ENCODE peak calls at places on chromosomes 6 and 20, in seven cellular contexts. T is neural progenitor cell, U is ovary, G is tibial nerve, X is hepatocyte, C is Peyer's patch, V is adrenal gland. M is an unnamed sample.

GRCh38 chr6:6614965-6615304 is 26.4 kb downstream of the LY86 start:
- DNase-seq in C (no peak), T (no peak), U (no peak), X (no peak), G (no peak), V (no peak), M (no peak)

GRCh38 chr6:167828325-167828956 is 1.7 kb downstream of the AFDN start:
- DNase-seq in U (no peak), T (no peak), V (no peak), C (no peak), G (no peak), X (no peak), M (no peak)

GRCh38 chr6:36418558-36418957 is 24.1 kb downstream of the PXT1 start:
- DNase-seq in U (no peak), V (no peak), T (no peak), C (no peak), X (no peak), G (no peak), M (no peak)

GRCh38 chr6:137795510-137795909 is 71.5 kb upstream of the TNFAIP3 start:
- DNase-seq in C (no peak), U (no peak), X (no peak), T (no peak), V (no peak), G (no peak), M (no peak)

GRCh38 chr6:57327311-57327710 is 9.9 kb downstream of the PRIM2 start:
- DNase-seq in V (no peak), T (no peak), X (no peak), G (no peak), U (no peak), C (no peak), M (no peak)

GRCh38 chr6:169312658-169313346 is 59.2 kb upstream of the THBS2 start:
- DNase-seq in T (no peak), U (peak; percentile 58), C (no peak), X (no peak), G (no peak), V (no peak), M (no peak)

GRCh38 chr6:26659042-26659359 is 545 bp downstream of the ZNF322 start:
- DNase-seq in U (no peak), X (no peak), T (no peak), C (no peak), G (no peak), V (no peak), M (no peak)

GRCh38 chr6:142833054-142833453 is 111.9 kb downstream of the HIVEP2 start:
- DNase-seq in G (no peak), V (no peak), C (no peak), U (no peak), X (no peak), T (no peak), M (peak; percentile 97)

GRCh38 chr6:26223677-26224546 is 136.7 kb downstream of the HFE start:
- DNase-seq in V (peak; percentile 92), G (no peak), U (peak; percentile 72), C (peak; percentile 77), X (peak; percentile 93), T (peak; percentile 87), M (peak; percentile 89)

GRCh38 chr20:45927071-45927878 is 7.2 kb upstream of the PCIF1 start:
- DNase-seq in T (no peak), X (no peak), U (no peak), G (no peak), V (no peak), C (no peak), M (no peak)

GRCh38 chr6:76677017-76677416 is 604.6 kb upstream of the IMPG1 start:
- DNase-seq in V (no peak), X (no peak), C (no peak), G (no peak), T (no peak), U (no peak), M (no peak)

GRCh38 chr6:35365599-35366596 is 23.5 kb downstream of the PPARD start:
- DNase-seq in G (no peak), X (no peak), T (no peak), C (no peak), V (no peak), U (no peak), M (no peak)

GRCh38 chr20:7214081-7214740 is 446.7 kb downstream of the BMP2 start:
- DNase-seq in V (no peak), G (no peak), C (no peak), T (peak; percentile 62), X (no peak), U (no peak), M (no peak)

GRCh38 chr6:22651731-22652130 is 82.4 kb downstream of the HDGFL1 start:
- DNase-seq in G (no peak), V (no peak), X (no peak), T (no peak), C (no peak), U (no peak), M (no peak)

GRCh38 chr20:63739129-63740069 is at the start of gene SLC2A4RG:
- DNase-seq in T (peak; percentile 96), X (peak; percentile 96), C (peak; percentile 75), G (peak; percentile 69), V (peak; percentile 78), U (peak; percentile 84), M (no peak)

GRCh38 chr20:63741354-63741675 is 1.7 kb downstream of the SLC2A4RG start:
- DNase-seq in U (no peak), X (no peak), G (no peak), C (no peak), V (no peak), T (no peak), M (no peak)

GRCh38 chr20:63740070-63740500 is 509 bp downstream of the SLC2A4RG start:
- DNase-seq in X (peak; percentile 86), T (peak; percentile 85), G (no peak), C (peak; percentile 42), U (peak; percentile 68), V (no peak), M (no peak)

GRCh38 chr20:63741676-63742380 is 2.3 kb downstream of the SLC2A4RG start:
- DNase-seq in C (no peak), X (no peak), V (no peak), G (no peak), T (no peak), U (peak; percentile 44), M (no peak)

DNA sequence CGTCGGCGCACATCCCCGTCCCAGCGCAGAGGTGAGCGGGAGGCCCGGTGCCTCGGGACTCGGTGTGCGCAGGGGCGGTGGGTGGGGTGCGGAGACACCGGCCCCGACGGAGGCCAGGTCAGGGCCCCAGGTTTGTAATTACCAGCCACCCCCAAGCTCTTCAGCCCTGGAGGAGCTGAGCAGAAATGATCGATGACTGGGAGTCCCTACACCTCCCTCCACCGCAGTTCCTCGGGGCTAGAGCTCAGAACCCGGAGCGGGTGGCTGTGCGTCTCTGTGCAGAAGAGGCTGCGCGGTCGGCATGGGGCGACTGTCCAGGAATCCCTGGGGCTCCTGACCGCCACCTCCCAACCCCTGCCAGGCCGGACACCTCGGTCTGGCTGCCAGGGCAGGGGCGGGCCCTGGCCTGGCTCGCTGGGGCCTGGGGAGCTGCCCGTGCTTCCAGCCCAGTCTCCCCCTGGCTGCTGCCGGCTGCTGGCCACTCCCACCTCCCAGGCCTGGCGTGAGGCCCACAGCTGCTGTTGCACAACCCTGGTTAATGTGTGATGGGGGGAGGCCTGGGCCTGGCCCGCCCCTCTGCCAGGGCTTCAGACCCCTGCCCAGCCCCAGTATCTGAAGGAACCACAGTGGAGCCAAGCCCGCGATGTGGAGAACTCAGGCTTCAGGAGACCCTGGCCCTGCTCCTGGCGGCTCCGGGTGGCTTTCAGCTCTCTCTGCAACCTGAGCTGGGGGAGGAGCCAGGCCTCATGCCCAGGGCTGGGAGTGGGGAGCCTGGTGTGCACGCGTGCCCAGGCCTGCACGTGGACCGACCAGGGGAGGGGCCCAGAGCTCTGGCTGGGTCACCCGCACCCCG is 1.2 kb downstream of the SLC2A4RG start:
- DNase-seq in V (peak; percentile 96), T (peak; percentile 83), C (peak; percentile 51), U (peak; percentile 98), G (peak; percentile 94), X (peak; percentile 95), M (peak; percentile 76)
- TF ChIP-seq CTCF in V (no peak), T (no peak), C (no peak), U (no peak), G (peak; percentile 39), X (peak; percentile 20), M (peak; percentile 43)

GRCh38 chr20:47095690-47096089 is 201.0 kb downstream of the EYA2 start:
- DNase-seq in T (no peak), G (no peak), V (no peak), U (no peak), C (no peak), X (no peak), M (no peak)
- H3K36me3 ChIP-seq in T (no peaks in the 10 kb centered on the region), G (no peaks in the 10 kb centered on the region), V (no peaks in the 10 kb centered on the region), U (no peaks in the 10 kb centered on the region), C (no peaks in the 10 kb centered on the region), X (no peaks in the 10 kb centered on the region), M (no peaks in the 10 kb centered on the region)

GRCh38 chr6:21596379-21597242 is 3.1 kb downstream of the SOX4 start:
- DNase-seq in G (no peak), X (peak; percentile 57), T (peak; percentile 71), U (peak; percentile 67), V (peak; percentile 67), C (peak; percentile 22), M (peak; percentile 32)
- TF ChIP-seq CTCF in G (peak; percentile 64), X (peak; percentile 62), T (peak; percentile 64), U (peak; percentile 49), V (peak; percentile 38), C (peak; percentile 53), M (peak; percentile 39)

GRCh38 chr20:47262008-47262364 is 94.5 kb downstream of the ZMYND8 start:
- DNase-seq in U (no peak), X (no peak), V (no peak), C (no peak), T (no peak), G (no peak), M (no peak)
- H3K36me3 ChIP-seq in U (no peaks in the 10 kb centered on the region), X (no peaks in the 10 kb centered on the region), V (no peaks in the 10 kb centered on the region), C (peaks cover 77% of the 10 kb centered on the region), T (peaks cover 7% of the 10 kb centered on the region), G (peaks cover 6% of the 10 kb centered on the region), M (peaks cover 50% of the 10 kb centered on the region)

DNA sequence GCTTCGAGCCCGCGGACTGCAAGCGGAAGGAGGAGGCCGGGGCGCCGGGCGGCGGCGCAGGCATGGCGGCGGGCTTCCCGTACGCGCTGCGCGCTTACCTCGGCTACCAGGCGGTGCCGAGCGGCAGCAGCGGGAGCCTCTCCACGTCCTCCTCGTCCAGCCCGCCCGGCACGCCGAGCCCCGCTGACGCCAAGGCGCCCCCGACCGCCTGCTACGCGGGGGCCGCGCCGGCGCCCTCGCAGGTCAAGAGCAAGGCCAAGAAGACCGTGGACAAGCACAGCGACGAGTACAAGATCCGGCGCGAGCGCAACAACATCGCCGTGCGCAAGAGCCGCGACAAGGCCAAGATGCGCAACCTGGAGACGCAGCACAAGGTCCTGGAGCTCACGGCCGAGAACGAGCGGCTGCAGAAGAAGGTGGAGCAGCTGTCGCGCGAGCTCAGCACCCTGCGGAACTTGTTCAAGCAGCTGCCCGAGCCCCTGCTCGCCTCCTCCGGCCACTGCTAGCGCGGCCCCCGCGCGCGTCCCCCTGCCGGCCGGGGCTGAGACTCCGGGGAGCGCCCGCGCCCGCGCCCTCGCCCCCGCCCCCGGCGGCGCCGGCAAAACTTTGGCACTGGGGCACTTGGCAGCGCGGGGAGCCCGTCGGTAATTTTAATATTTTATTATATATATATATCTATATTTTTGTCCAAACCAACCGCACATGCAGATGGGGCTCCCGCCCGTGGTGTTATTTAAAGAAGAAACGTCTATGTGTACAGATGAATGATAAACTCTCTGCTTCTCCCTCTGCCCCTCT is 1.1 kb downstream of the CEBPB start:
- DNase-seq in C (peak; percentile 31), U (peak; percentile 63), G (no peak), V (peak; percentile 80), T (peak; percentile 84), X (peak; percentile 77), M (no peak)
- TF ChIP-seq CTCF in C (peak; percentile 56), U (no peak), G (peak; percentile 73), V (no peak), T (peak; percentile 49), X (peak; percentile 29), M (peak; percentile 23)

GRCh38 chr6:122248001-122248669 is 151.3 kb upstream of the HSF2 start:
- DNase-seq in U (no peak), G (no peak), C (no peak), X (no peak), T (no peak), V (no peak), M (no peak)
- H3K36me3 ChIP-seq in U (no peaks in the 10 kb centered on the region), G (no peaks in the 10 kb centered on the region), C (no peaks in the 10 kb centered on the region), X (no peaks in the 10 kb centered on the region), T (no peaks in the 10 kb centered on the region), V (no peaks in the 10 kb centered on the region), M (no peaks in the 10 kb centered on the region)